ENCODE peak calls at places on chromosomes 1 and 21, in six cellular contexts. Y is foreskin fibroblast, U is NCI-H2107, N is NCI-H1092 treated with DMSO at 0.1 percent for 48 hours, P is HCEC 1CT, J is brain microvascular endothelial cell. Z is an unnamed sample.

GRCh38 chr1:21295059-21295401 is 4.8 kb upstream of the ECE1 start:
- DNase-seq in Y (no peak), U (no peak), N (no peak), P (peak; percentile 42), J (no peak), Z (no peak)

GRCh38 chr1:193349046-193349535 is 162.7 kb upstream of the B3GALT2 start:
- DNase-seq in Y (no peak), U (no peak), N (no peak), P (no peak), J (no peak), Z (no peak)

GRCh38 chr1:175192111-175192629 is 406 bp downstream of the KIAA0040 start:
- DNase-seq in Y (peak; percentile 3), U (peak; percentile 15), N (peak; percentile 42), P (no peak), J (no peak), Z (no peak)

GRCh38 chr1:211631168-211631567 is 44.3 kb downstream of the NEK2 start:
- DNase-seq in Y (no peak), U (no peak), N (no peak), P (no peak), J (no peak), Z (no peak)

GRCh38 chr1:40825430-40825778 is 36.8 kb downstream of the CITED4 start:
- DNase-seq in Y (no peak), U (no peak), N (no peak), P (no peak), J (no peak), Z (no peak)

GRCh38 chr1:205172729-205173366 is 38.7 kb downstream of the DSTYK start:
- DNase-seq in Y (peak; percentile 90), U (no peak), N (no peak), P (peak; percentile 97), J (peak; percentile 94), Z (peak; percentile 97)

GRCh38 chr1:6536291-6536690 is 18.0 kb downstream of the NOL9 start:
- DNase-seq in Y (no peak), U (no peak), N (no peak), P (no peak), J (no peak), Z (no peak)

GRCh38 chr1:17094664-17095063 is 24.6 kb downstream of the PADI2 start:
- DNase-seq in Y (no peak), U (no peak), N (no peak), P (no peak), J (peak; percentile 7), Z (peak; percentile 10)

GRCh38 chr1:177586429-177586828 is 383.4 kb downstream of the SEC16B start:
- DNase-seq in Y (peak; percentile 79), U (no peak), N (no peak), P (peak; percentile 92), J (peak; percentile 75), Z (peak; percentile 4)

GRCh38 chr1:6384962-6385672 is 8.4 kb downstream of the ACOT7 start:
- DNase-seq in Y (peak; percentile 35), U (no peak), N (peak; percentile 87), P (no peak), J (no peak), Z (no peak)

GRCh38 chr21:45536301-45537081 is 5.7 kb downstream of the SLC19A1 start:
- DNase-seq in Y (no peak), U (no peak), N (no peak), P (no peak), J (no peak), Z (no peak)

GRCh38 chr1:197521118-197521739 is 253.2 kb downstream of the CRB1 start:
- DNase-seq in Y (no peak), U (no peak), N (no peak), P (peak; percentile 30), J (peak; percentile 34), Z (peak; percentile 46)

GRCh38 chr1:15323989-15324866 is 77.2 kb downstream of the FHAD1 start:
- DNase-seq in Y (no peak), U (no peak), N (no peak), P (no peak), J (no peak), Z (no peak)

GRCh38 chr1:15945011-15945831 is 30.7 kb downstream of the ZBTB17 start:
- DNase-seq in Y (no peak), U (no peak), N (no peak), P (no peak), J (no peak), Z (no peak)

GRCh38 chr1:172286629-172287076 is 133.8 kb upstream of the C1orf105 start:
- DNase-seq in Y (peak; percentile 94), U (no peak), N (no peak), P (peak; percentile 93), J (peak; percentile 84), Z (peak; percentile 95)